ENCODE peak calls at places on chromosomes 3 and 15, in nine cellular contexts. One of them, this sample, is unnamed. For H3K27me3, the result is how much of the 10 kb centered on the place peaks cover.

GRCh38 chr3:15858547-15859506 is 61.0 kb upstream of the ANKRD28 start:
- DNase-seq in SK-N-SH: peak
- DNase-seq in GM06990: peak
- DNase-seq in breast epithelium: peak
- DNase-seq in Peyer's patch: peak
- DNase-seq in PC-9: peak
- DNase-seq in IMR-90: no peak
- DNase-seq in heart right ventricle: peak
- DNase-seq in transverse colon: peak
- DNase-seq in this sample: no peak

GRCh38 chr3:159711560-159712333 is 276.9 kb upstream of the IL12A start:
- DNase-seq in SK-N-SH: peak
- DNase-seq in IMR-90: peak
- DNase-seq in transverse colon: no peak
- DNase-seq in Peyer's patch: no peak
- DNase-seq in GM06990: no peak
- DNase-seq in breast epithelium: no peak
- DNase-seq in PC-9: no peak
- DNase-seq in heart right ventricle: peak
- DNase-seq in this sample: peak

GRCh38 chr15:71730277-71731144 is 79.8 kb upstream of the NR2E3 start:
- DNase-seq in heart right ventricle: peak
- DNase-seq in transverse colon: peak
- DNase-seq in Peyer's patch: peak
- DNase-seq in GM06990: no peak
- DNase-seq in breast epithelium: peak
- DNase-seq in PC-9: no peak
- DNase-seq in SK-N-SH: peak
- DNase-seq in IMR-90: peak
- DNase-seq in this sample: no peak

GRCh38 chr15:31300208-31300661 is 26.4 kb upstream of the KLF13 start:
- DNase-seq in Peyer's patch: peak
- DNase-seq in SK-N-SH: peak
- DNase-seq in transverse colon: no peak
- DNase-seq in PC-9: no peak
- DNase-seq in heart right ventricle: peak
- DNase-seq in IMR-90: no peak
- DNase-seq in GM06990: no peak
- DNase-seq in breast epithelium: no peak
- DNase-seq in this sample: no peak

GRCh38 chr3:123609063-123609462 is 24.2 kb upstream of the HACD2 start:
- DNase-seq in heart right ventricle: no peak
- DNase-seq in transverse colon: no peak
- DNase-seq in PC-9: no peak
- DNase-seq in SK-N-SH: no peak
- DNase-seq in breast epithelium: no peak
- DNase-seq in Peyer's patch: no peak
- DNase-seq in IMR-90: no peak
- DNase-seq in GM06990: no peak
- DNase-seq in this sample: no peak

GRCh38 chr3:89955141-89955540 is 847.7 kb downstream of the EPHA3 start:
- DNase-seq in Peyer's patch: no peak
- DNase-seq in breast epithelium: no peak
- DNase-seq in transverse colon: no peak
- DNase-seq in IMR-90: no peak
- DNase-seq in PC-9: no peak
- DNase-seq in SK-N-SH: no peak
- DNase-seq in GM06990: no peak
- DNase-seq in heart right ventricle: no peak
- DNase-seq in this sample: no peak

GRCh38 chr15:60859996-60860494 is 369.1 kb downstream of the RORA start:
- DNase-seq in heart right ventricle: no peak
- DNase-seq in transverse colon: no peak
- DNase-seq in breast epithelium: peak
- DNase-seq in SK-N-SH: no peak
- DNase-seq in Peyer's patch: no peak
- DNase-seq in IMR-90: peak
- DNase-seq in GM06990: no peak
- DNase-seq in PC-9: no peak
- DNase-seq in this sample: no peak

GRCh38 chr3:137163241-137163916 is 205.6 kb downstream of the IL20RB start:
- DNase-seq in IMR-90: no peak
- DNase-seq in GM06990: no peak
- DNase-seq in SK-N-SH: peak
- DNase-seq in transverse colon: no peak
- DNase-seq in PC-9: no peak
- DNase-seq in heart right ventricle: peak
- DNase-seq in breast epithelium: no peak
- DNase-seq in Peyer's patch: no peak
- DNase-seq in this sample: no peak

GRCh38 chr3:63706321-63707085 is 54.0 kb downstream of the SNTN start:
- DNase-seq in breast epithelium: no peak
- DNase-seq in PC-9: no peak
- DNase-seq in transverse colon: no peak
- DNase-seq in GM06990: no peak
- DNase-seq in IMR-90: no peak
- DNase-seq in SK-N-SH: no peak
- DNase-seq in heart right ventricle: no peak
- DNase-seq in Peyer's patch: no peak
- DNase-seq in this sample: peak

GRCh38 chr3:12138044-12138443 is 20.7 kb downstream of the TIMP4 start:
- DNase-seq in PC-9: peak
- DNase-seq in transverse colon: peak
- DNase-seq in IMR-90: peak
- DNase-seq in Peyer's patch: peak
- DNase-seq in breast epithelium: no peak
- DNase-seq in heart right ventricle: no peak
- DNase-seq in GM06990: no peak
- DNase-seq in SK-N-SH: no peak
- DNase-seq in this sample: no peak

GRCh38 chr3:157738441-157738840 is 235.2 kb upstream of the VEPH1 start:
- DNase-seq in transverse colon: no peak
- DNase-seq in breast epithelium: no peak
- DNase-seq in GM06990: no peak
- DNase-seq in heart right ventricle: no peak
- DNase-seq in PC-9: no peak
- DNase-seq in IMR-90: no peak
- DNase-seq in Peyer's patch: no peak
- DNase-seq in SK-N-SH: no peak
- DNase-seq in this sample: no peak

GRCh38 chr3:130504701-130505100 is 12.3 kb upstream of the COL6A6 start:
- DNase-seq in Peyer's patch: no peak
- DNase-seq in heart right ventricle: no peak
- DNase-seq in transverse colon: no peak
- DNase-seq in GM06990: no peak
- DNase-seq in breast epithelium: no peak
- DNase-seq in PC-9: no peak
- DNase-seq in SK-N-SH: no peak
- DNase-seq in IMR-90: no peak
- DNase-seq in this sample: no peak

GRCh38 chr3:138365991-138366759 is 17.8 kb downstream of the MRAS start:
- DNase-seq in heart right ventricle: no peak
- DNase-seq in PC-9: no peak
- DNase-seq in transverse colon: no peak
- DNase-seq in GM06990: no peak
- DNase-seq in SK-N-SH: no peak
- DNase-seq in Peyer's patch: no peak
- DNase-seq in IMR-90: no peak
- DNase-seq in breast epithelium: no peak
- DNase-seq in this sample: no peak

GRCh38 chr3:193240436-193240849 is 579 bp upstream of the PLAAT1 start:
- DNase-seq in IMR-90: no peak
- DNase-seq in SK-N-SH: peak
- DNase-seq in breast epithelium: no peak
- DNase-seq in transverse colon: no peak
- DNase-seq in PC-9: no peak
- DNase-seq in GM06990: no peak
- DNase-seq in heart right ventricle: peak
- DNase-seq in Peyer's patch: no peak
- DNase-seq in this sample: no peak
- H3K4me3 ChIP-seq in IMR-90: peak
- H3K4me3 ChIP-seq in SK-N-SH: peak
- H3K4me3 ChIP-seq in breast epithelium: peak
- H3K4me3 ChIP-seq in transverse colon: no peak
- H3K4me3 ChIP-seq in PC-9: no peak
- H3K4me3 ChIP-seq in GM06990: no peak
- H3K4me3 ChIP-seq in heart right ventricle: peak
- H3K4me3 ChIP-seq in Peyer's patch: no peak
- H3K4me3 ChIP-seq in this sample: peak

GRCh38 chr3:47412842-47413520 is 32.2 kb downstream of the PTPN23 start:
- DNase-seq in GM06990: no peak
- DNase-seq in PC-9: no peak
- DNase-seq in breast epithelium: no peak
- DNase-seq in SK-N-SH: no peak
- DNase-seq in transverse colon: no peak
- DNase-seq in heart right ventricle: no peak
- DNase-seq in Peyer's patch: peak
- DNase-seq in IMR-90: no peak
- DNase-seq in this sample: no peak
- TF ChIP-seq CTCF in GM06990: no peak
- TF ChIP-seq CTCF in PC-9: no peak
- TF ChIP-seq CTCF in breast epithelium: no peak
- TF ChIP-seq CTCF in SK-N-SH: no peak
- TF ChIP-seq CTCF in transverse colon: no peak
- TF ChIP-seq CTCF in heart right ventricle: no peak
- TF ChIP-seq CTCF in Peyer's patch: no peak
- TF ChIP-seq CTCF in IMR-90: peak
- TF ChIP-seq CTCF in this sample: no peak

DNA sequence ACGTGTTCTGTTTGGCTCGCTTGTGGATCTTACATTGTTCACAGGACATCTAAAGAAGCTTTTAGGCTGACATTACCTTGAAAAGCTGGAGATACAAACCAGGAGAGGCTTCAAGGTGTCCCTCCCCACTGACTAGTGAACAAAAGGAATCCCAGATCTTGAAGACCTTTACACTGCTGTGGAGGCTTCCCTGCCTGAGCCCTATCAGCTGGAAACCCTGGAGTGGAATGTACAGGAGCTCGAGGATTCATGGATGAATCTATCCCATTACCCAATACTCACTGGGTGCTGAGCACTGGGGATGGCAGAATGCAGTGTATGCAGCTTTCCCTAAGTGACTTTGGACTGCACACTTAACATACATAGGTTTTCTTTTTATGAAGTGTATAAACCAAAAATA is 82.3 kb upstream of the MFGE8 start:
- DNase-seq in PC-9: no peak
- DNase-seq in SK-N-SH: no peak
- DNase-seq in Peyer's patch: no peak
- DNase-seq in heart right ventricle: no peak
- DNase-seq in transverse colon: no peak
- DNase-seq in IMR-90: peak
- DNase-seq in GM06990: no peak
- DNase-seq in breast epithelium: no peak
- DNase-seq in this sample: no peak
- H3K27me3 ChIP-seq in PC-9: under half
- H3K27me3 ChIP-seq in SK-N-SH: under half
- H3K27me3 ChIP-seq in Peyer's patch: under half
- H3K27me3 ChIP-seq in heart right ventricle: under half
- H3K27me3 ChIP-seq in transverse colon: under half
- H3K27me3 ChIP-seq in IMR-90: under half
- H3K27me3 ChIP-seq in GM06990: under half
- H3K27me3 ChIP-seq in breast epithelium: under half
- H3K27me3 ChIP-seq in this sample: under half

DNA sequence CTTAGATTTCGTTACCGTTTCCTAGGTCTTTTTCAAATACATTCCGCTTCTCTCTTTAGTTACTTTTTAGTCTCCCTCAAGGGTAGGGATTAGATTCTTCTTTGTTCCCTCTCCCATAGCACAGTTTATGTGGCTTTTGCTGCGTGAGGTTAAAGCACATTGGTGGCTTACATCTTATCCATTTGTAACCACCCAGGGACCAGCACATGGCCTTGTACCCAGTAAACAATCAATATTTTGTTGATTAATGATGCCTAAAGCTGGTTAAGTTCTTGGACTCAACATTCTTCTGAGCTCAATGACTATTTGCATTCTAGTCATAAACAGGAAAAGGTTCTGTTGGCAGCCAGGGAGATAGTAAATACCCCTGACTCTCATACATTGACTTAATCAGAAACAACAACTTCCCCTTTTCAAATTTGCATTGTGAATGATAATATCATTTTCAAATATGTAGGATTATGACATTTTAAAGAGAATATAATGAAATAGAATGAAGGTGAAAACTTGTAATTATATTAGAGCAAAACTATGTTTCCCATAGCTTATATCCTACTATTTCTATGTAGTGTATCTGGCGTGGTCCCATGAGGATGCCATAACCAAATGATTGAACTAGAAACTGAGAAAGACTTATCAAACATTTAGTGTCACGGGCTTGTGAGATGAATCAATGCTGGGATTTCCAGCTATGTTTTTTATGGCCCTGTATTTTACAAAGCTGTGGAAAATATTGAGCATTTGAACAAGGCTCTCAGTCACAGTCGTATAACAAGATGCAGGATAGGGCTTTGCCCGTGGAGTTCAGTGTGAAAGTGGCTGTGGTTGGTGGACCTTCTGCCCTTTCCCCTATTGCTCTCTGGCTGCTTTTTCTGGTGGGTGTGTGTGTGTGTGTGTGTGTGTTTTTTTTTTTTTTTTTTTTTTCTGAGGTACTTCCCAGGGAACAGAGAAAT is 60.4 kb downstream of the CACNA1D start:
- DNase-seq in heart right ventricle: no peak
- DNase-seq in PC-9: no peak
- DNase-seq in Peyer's patch: no peak
- DNase-seq in GM06990: peak
- DNase-seq in IMR-90: no peak
- DNase-seq in breast epithelium: no peak
- DNase-seq in transverse colon: no peak
- DNase-seq in SK-N-SH: no peak
- DNase-seq in this sample: no peak
- H3K4me3 ChIP-seq in heart right ventricle: no peak
- H3K4me3 ChIP-seq in PC-9: no peak
- H3K4me3 ChIP-seq in Peyer's patch: no peak
- H3K4me3 ChIP-seq in GM06990: no peak
- H3K4me3 ChIP-seq in IMR-90: no peak
- H3K4me3 ChIP-seq in breast epithelium: no peak
- H3K4me3 ChIP-seq in transverse colon: no peak
- H3K4me3 ChIP-seq in SK-N-SH: no peak
- H3K4me3 ChIP-seq in this sample: no peak

DNA sequence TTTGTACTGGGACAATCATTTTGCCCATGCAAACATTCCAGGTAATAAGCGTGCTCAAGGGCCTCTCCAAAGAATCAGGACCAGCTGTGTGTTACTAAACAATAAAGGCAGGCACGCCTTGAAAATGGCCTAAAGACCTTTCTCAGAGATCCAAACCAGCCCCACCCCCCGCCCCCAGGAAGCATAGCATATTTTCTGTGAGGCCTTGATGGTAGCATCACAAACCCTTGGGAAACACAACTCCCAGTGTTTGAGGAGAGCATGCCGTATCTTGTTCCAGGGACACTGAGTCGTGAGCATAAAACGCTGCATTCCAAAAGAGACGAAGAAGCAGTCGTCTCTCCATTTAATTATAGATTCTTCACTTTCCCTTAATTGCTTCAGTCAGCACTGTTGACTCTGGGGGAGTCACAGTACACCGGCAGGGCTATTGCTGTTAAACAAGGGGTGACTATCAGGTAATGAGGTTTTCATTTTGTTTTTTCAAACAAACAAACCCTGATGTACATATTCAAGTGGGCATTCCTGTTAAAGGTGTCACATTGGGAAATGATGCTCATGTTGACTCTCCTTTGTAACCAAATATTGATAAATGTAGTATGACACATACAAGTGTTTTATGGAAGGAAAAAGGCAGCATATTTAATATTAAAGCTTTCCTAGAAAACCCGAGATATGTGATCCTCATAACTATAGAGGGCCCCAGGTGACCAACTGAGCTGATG is 4.4 kb upstream of the TPM1 start:
- DNase-seq in SK-N-SH: no peak
- DNase-seq in GM06990: no peak
- DNase-seq in heart right ventricle: no peak
- DNase-seq in transverse colon: no peak
- DNase-seq in IMR-90: no peak
- DNase-seq in Peyer's patch: no peak
- DNase-seq in breast epithelium: no peak
- DNase-seq in PC-9: no peak
- DNase-seq in this sample: no peak
- TF ChIP-seq CTCF in SK-N-SH: no peak
- TF ChIP-seq CTCF in GM06990: no peak
- TF ChIP-seq CTCF in heart right ventricle: no peak
- TF ChIP-seq CTCF in transverse colon: no peak
- TF ChIP-seq CTCF in IMR-90: no peak
- TF ChIP-seq CTCF in Peyer's patch: no peak
- TF ChIP-seq CTCF in breast epithelium: no peak
- TF ChIP-seq CTCF in PC-9: no peak
- TF ChIP-seq CTCF in this sample: no peak

This sample was measured in kidney epithelial cell.